ENCODE peak calls at places on chromosome 9, in seven cellular contexts. G is AG10803, O is transverse colon, K is brain microvascular endothelial cell, N is Peyer's patch, P is MCF 10A, X is cardiac muscle cell. A is an unnamed sample.

GRCh38 chr9:130049431-130050210 is 4.1 kb upstream of the GPR107 start:
- DNase-seq in K (no peak), N (no peak), G (no peak), O (no peak), P (no peak), X (no peak), A (no peak)

GRCh38 chr9:110048473-110048975 is 159.4 kb downstream of the C9orf152 start:
- DNase-seq in O (peak), X (peak), G (peak), N (peak), K (peak), P (peak), A (peak)

GRCh38 chr9:76135902-76136301 is 245.4 kb downstream of the PCSK5 start:
- DNase-seq in K (no peak), X (no peak), G (no peak), P (peak), O (no peak), N (no peak), A (no peak)

GRCh38 chr9:69004836-69005235 is 9.1 kb downstream of the PRKACG start:
- DNase-seq in G (peak), P (peak), N (no peak), X (no peak), K (no peak), O (no peak), A (no peak)

GRCh38 chr9:128396970-128397613 is 23.6 kb upstream of the CERCAM start:
- DNase-seq in N (no peak), P (no peak), O (no peak), K (no peak), G (no peak), X (no peak), A (no peak)

GRCh38 chr9:94860678-94861588 is 134.4 kb downstream of the AOPEP start:
- DNase-seq in N (peak), G (peak), K (peak), X (peak), P (no peak), O (peak), A (peak)

GRCh38 chr9:93585259-93585658 is 8.9 kb downstream of the PHF2 start:
- DNase-seq in G (no peak), X (no peak), N (no peak), O (no peak), K (no peak), P (no peak), A (no peak)

GRCh38 chr9:126440938-126441337 is 114.3 kb downstream of the MVB12B start:
- DNase-seq in P (no peak), K (no peak), G (peak), O (no peak), X (no peak), N (no peak), A (no peak)

GRCh38 chr9:111037744-111038335 is 430 bp downstream of the LPAR1 start:
- DNase-seq in O (peak), K (no peak), X (peak), P (peak), G (peak), N (no peak), A (peak)

GRCh38 chr9:85715587-85715986 is 26.2 kb downstream of the AGTPBP1 start:
- DNase-seq in P (peak), X (peak), K (no peak), O (no peak), N (no peak), G (no peak), A (peak)

GRCh38 chr9:130998596-130999264 is 10.2 kb upstream of the LAMC3 start:
- DNase-seq in X (no peak), P (no peak), G (no peak), K (no peak), N (no peak), O (no peak), A (no peak)

GRCh38 chr9:124248992-124249391 is 8.8 kb upstream of the NEK6 start:
- DNase-seq in N (no peak), X (peak), K (no peak), O (no peak), G (peak), P (no peak), A (no peak)

GRCh38 chr9:130282000-130282700 is 16.6 kb downstream of the HMCN2 start:
- DNase-seq in O (peak), G (no peak), N (no peak), X (no peak), K (no peak), P (peak), A (no peak)

GRCh38 chr9:6214451-6214850 is 1.2 kb upstream of the IL33 start:
- DNase-seq in N (no peak), X (peak), K (no peak), G (peak), P (peak), O (no peak), A (no peak)

GRCh38 chr9:76162109-76162730 is 232.0 kb downstream of the RFK start:
- DNase-seq in K (peak), G (peak), P (no peak), X (peak), O (no peak), N (no peak), A (no peak)

GRCh38 chr9:37283730-37284235 is 138.7 kb upstream of the GRHPR start:
- DNase-seq in N (no peak), K (no peak), G (peak), P (no peak), O (no peak), X (peak), A (peak)

GRCh38 chr9:134060546-134060945 is 7.3 kb downstream of the BRD3 start:
- DNase-seq in X (no peak), O (no peak), K (no peak), G (peak), P (no peak), N (no peak), A (no peak)

GRCh38 chr9:93346240-93347112 is 105.0 kb upstream of the FAM120A start:
- DNase-seq in G (no peak), N (no peak), P (no peak), X (peak), K (no peak), O (no peak), A (no peak)

GRCh38 chr9:85521331-85522197 is 220.2 kb downstream of the AGTPBP1 start:
- DNase-seq in G (peak), N (no peak), X (no peak), K (no peak), P (no peak), O (no peak), A (no peak)

GRCh38 chr9:136756836-136757235 is 1.2 kb downstream of the LCN8 start:
- DNase-seq in N (no peak), X (no peak), K (no peak), P (no peak), G (no peak), O (no peak), A (no peak)

GRCh38 chr9:136270173-136270710 is 24.6 kb upstream of the QSOX2 start:
- DNase-seq in G (no peak), N (no peak), X (no peak), O (no peak), P (no peak), K (no peak), A (no peak)

GRCh38 chr9:109817846-109818472 is 38.0 kb downstream of the PALM2AKAP2 start:
- DNase-seq in G (peak), P (peak), O (peak), X (peak), N (peak), K (peak), A (peak)

GRCh38 chr9:79000218-79001002 is 571.4 kb upstream of the TLE4 start:
- DNase-seq in X (no peak), G (no peak), K (no peak), P (no peak), O (no peak), N (no peak), A (no peak)

GRCh38 chr9:88503101-88503844 is 31.7 kb upstream of the NXNL2 start:
- DNase-seq in O (no peak), X (no peak), K (no peak), N (no peak), P (no peak), G (no peak), A (no peak)

GRCh38 chr9:127172066-127172707 is 49.8 kb upstream of the ANGPTL2 start:
- DNase-seq in G (no peak), P (no peak), N (peak), K (no peak), O (no peak), X (no peak), A (no peak)

GRCh38 chr9:99489043-99489378 is 266.9 kb downstream of the SEC61B start:
- DNase-seq in P (peak), O (no peak), G (peak), N (no peak), X (peak), K (peak), A (no peak)

GRCh38 chr9:91289244-91289643 is 72.5 kb downstream of the AUH start:
- DNase-seq in P (no peak), K (no peak), O (no peak), N (no peak), X (no peak), G (no peak), A (no peak)

GRCh38 chr9:447230-448025 is 232.8 kb downstream of the DOCK8 start:
- DNase-seq in X (peak), K (no peak), G (peak), P (peak), O (peak), N (no peak), A (peak)

GRCh38 chr9:91359734-91360470 is 1.8 kb downstream of the AUH start:
- DNase-seq in P (peak), G (no peak), N (no peak), K (no peak), X (no peak), O (no peak), A (no peak)

GRCh38 chr9:12972608-12973589 is 198.1 kb downstream of the LURAP1L start:
- DNase-seq in O (peak), G (no peak), P (no peak), N (no peak), X (peak), K (no peak), A (no peak)

GRCh38 chr9:100426532-100427365 is at the start of gene MSANTD3:
- DNase-seq in K (peak), N (peak), X (peak), O (peak), P (peak), G (peak), A (peak)

GRCh38 chr9:30732060-30732459 is 1652.4 kb upstream of the ACO1 start:
- DNase-seq in O (no peak), P (no peak), K (no peak), N (no peak), G (no peak), X (no peak), A (no peak)
- TF ChIP-seq CTCF in O (no peak), P (no peak), K (no peak), N (no peak), G (no peak), X (no peak), A (no peak)

DNA sequence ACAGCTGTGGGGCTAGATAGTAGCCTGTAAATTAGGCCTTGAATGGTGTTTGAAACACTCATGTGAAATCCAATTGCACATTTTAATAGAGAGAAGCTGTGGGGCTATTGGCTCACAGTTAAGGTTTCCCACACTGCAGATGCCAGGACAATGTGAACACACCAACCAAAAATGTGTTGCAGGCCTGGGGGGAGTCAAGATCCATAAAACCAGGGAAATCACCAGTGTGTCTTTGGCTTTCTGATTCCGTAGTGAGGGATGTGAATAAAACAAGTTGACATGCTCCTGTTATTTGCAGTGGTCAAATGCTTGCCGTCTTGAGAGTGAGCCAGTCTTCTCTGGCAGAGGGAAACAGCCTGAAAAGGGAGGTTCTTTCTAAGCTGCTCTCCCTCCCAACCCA is 78.9 kb downstream of the ZNF462 start:
- DNase-seq in O (no peak), P (no peak), N (no peak), G (peak), X (no peak), K (no peak), A (no peak)
- TF ChIP-seq CTCF in O (no peak), P (no peak), N (no peak), G (no peak), X (no peak), K (no peak), A (no peak)

GRCh38 chr9:70805953-70806352 is 315.5 kb downstream of the TRPM3 start:
- DNase-seq in N (no peak), X (no peak), K (no peak), G (no peak), P (no peak), O (no peak), A (no peak)
- TF ChIP-seq CTCF in N (no peak), X (no peak), K (no peak), G (no peak), P (no peak), O (no peak), A (no peak)

GRCh38 chr9:114590328-114590727 is 2.8 kb downstream of the ATP6V1G1 start:
- DNase-seq in N (no peak), K (no peak), G (no peak), X (no peak), O (no peak), P (no peak), A (no peak)

GRCh38 chr9:114588671-114589526 is 1.3 kb downstream of the ATP6V1G1 start:
- DNase-seq in K (peak), G (peak), X (peak), N (no peak), P (peak), O (no peak), A (no peak)

GRCh38 chr9:114583776-114584175 is 3.8 kb upstream of the ATP6V1G1 start:
- DNase-seq in N (no peak), O (no peak), X (no peak), G (no peak), P (no peak), K (no peak), A (no peak)

GRCh38 chr9:114588150-114588663 is 638 bp downstream of the ATP6V1G1 start:
- DNase-seq in K (no peak), N (no peak), X (peak), P (peak), G (peak), O (no peak), A (no peak)

GRCh38 chr9:114587345-114588149 is at the start of gene ATP6V1G1:
- DNase-seq in K (peak), P (peak), N (peak), G (peak), X (peak), O (peak), A (peak)
- TF ChIP-seq CTCF in K (no peak), P (no peak), N (no peak), G (peak), X (peak), O (no peak), A (peak)